ENCODE peak calls at places on chromosome 19, in five cellular contexts. C is colonic mucosa, F is suprapubic skin, R is bronchial epithelial cell, S is right atrium auricular region. Z is an unnamed sample.
A peak's percentile ranks its signal among the peaks of the same experiment; 100 is the strongest.

GRCh38 chr19:36916991-36917390 is 859 bp downstream of the ZNF568 start:
- DNase-seq in C (no peak), F (no peak), R (peak; percentile 20), S (no peak), Z (no peak)

GRCh38 chr19:47253467-47253881 is 2.9 kb upstream of the CCDC9 start:
- DNase-seq in C (no peak), F (no peak), R (peak; percentile 90), S (no peak), Z (no peak)

GRCh38 chr19:57632987-57633831 is at the start of gene ZNF211:
- DNase-seq in C (peak; percentile 95), F (peak; percentile 93), R (peak; percentile 87), S (peak; percentile 95), Z (peak; percentile 81)

GRCh38 chr19:9945319-9945966 is 9.1 kb upstream of the OLFM2 start:
- DNase-seq in C (peak; percentile 65), F (peak; percentile 92), R (peak; percentile 81), S (peak; percentile 90), Z (no peak)

GRCh38 chr19:42480335-42481095 is 37.8 kb upstream of the CXCL17 start:
- DNase-seq in C (no peak), F (no peak), R (peak; percentile 73), S (no peak), Z (no peak)

GRCh38 chr19:10230904-10231623 is at the start of gene S1PR2:
- DNase-seq in C (peak; percentile 78), F (peak; percentile 90), R (no peak), S (peak; percentile 80), Z (peak; percentile 64)

GRCh38 chr19:14425696-14426138 is 6.6 kb upstream of the DDX39A start:
- DNase-seq in C (no peak), F (no peak), R (no peak), S (no peak), Z (no peak)

GRCh38 chr19:29467824-29468401 is 57.9 kb upstream of the VSTM2B start:
- DNase-seq in C (no peak), F (no peak), R (peak; percentile 5), S (no peak), Z (no peak)

GRCh38 chr19:35529241-35530218 is 1.4 kb upstream of the SBSN start:
- DNase-seq in C (no peak), F (no peak), R (peak; percentile 12), S (no peak), Z (no peak)

GRCh38 chr19:55305491-55305890 is 19.6 kb downstream of the TMEM150B start:
- DNase-seq in C (peak; percentile 40), F (no peak), R (peak; percentile 26), S (no peak), Z (peak; percentile 30)

GRCh38 chr19:17540174-17540573 is 15.3 kb upstream of the COLGALT1 start:
- DNase-seq in C (no peak), F (no peak), R (no peak), S (no peak), Z (no peak)

GRCh38 chr19:29376855-29377354 is 148.9 kb upstream of the VSTM2B start:
- DNase-seq in C (peak; percentile 13), F (no peak), R (no peak), S (peak; percentile 16), Z (no peak)

GRCh38 chr19:44553478-44554171 is 24.1 kb upstream of the CEACAM20 start:
- DNase-seq in C (no peak), F (no peak), R (peak; percentile 96), S (peak; percentile 34), Z (no peak)

GRCh38 chr19:16384688-16385087 is 60.1 kb downstream of the KLF2 start:
- DNase-seq in C (no peak), F (no peak), R (no peak), S (no peak), Z (no peak)

GRCh38 chr19:15286688-15287355 is 45.5 kb downstream of the BRD4 start:
- DNase-seq in C (no peak), F (no peak), R (no peak), S (no peak), Z (no peak)

GRCh38 chr19:11806354-11807098 is 7.5 kb upstream of the ZNF440 start:
- DNase-seq in C (no peak), F (no peak), R (no peak), S (no peak), Z (no peak)

GRCh38 chr19:14550201-14550754 is 20.9 kb downstream of the TECR start:
- DNase-seq in C (peak; percentile 88), F (no peak), R (peak; percentile 72), S (no peak), Z (no peak)

GRCh38 chr19:6802336-6803035 is 30.0 kb downstream of the VAV1 start:
- DNase-seq in C (peak; percentile 42), F (peak; percentile 78), R (peak; percentile 64), S (peak; percentile 59), Z (peak; percentile 64)

GRCh38 chr19:18385359-18385674 is 641 bp upstream of the GDF15 start:
- DNase-seq in C (no peak), F (no peak), R (peak; percentile 49), S (no peak), Z (no peak)

GRCh38 chr19:48290341-48290922 is 20.6 kb downstream of the ZNF114 start:
- DNase-seq in C (no peak), F (no peak), R (peak; percentile 30), S (no peak), Z (no peak)

GRCh38 chr19:48588670-48589399 is 17.7 kb upstream of the SPACA4 start:
- DNase-seq in C (peak; percentile 97), F (peak; percentile 95), R (peak; percentile 96), S (peak; percentile 88), Z (peak; percentile 84)

GRCh38 chr19:5397804-5398692 is 57.2 kb upstream of the ZNRF4 start:
- DNase-seq in C (no peak), F (no peak), R (no peak), S (no peak), Z (no peak)

GRCh38 chr19:4914736-4915501 is 5.6 kb downstream of the UHRF1 start:
- DNase-seq in C (peak; percentile 93), F (no peak), R (peak; percentile 87), S (no peak), Z (no peak)

GRCh38 chr19:13039211-13039789 is 44.0 kb downstream of the NFIX start:
- DNase-seq in C (no peak), F (no peak), R (no peak), S (no peak), Z (no peak)

GRCh38 chr19:13037718-13038117 is 42.4 kb downstream of the NFIX start:
- DNase-seq in C (no peak), F (no peak), R (no peak), S (no peak), Z (no peak)

GRCh38 chr19:13040232-13040915 is 45.1 kb downstream of the NFIX start:
- DNase-seq in C (no peak), F (no peak), R (no peak), S (no peak), Z (no peak)

GRCh38 chr19:13037161-13037560 is 41.9 kb downstream of the NFIX start:
- DNase-seq in C (no peak), F (no peak), R (peak; percentile 84), S (no peak), Z (no peak)

GRCh38 chr19:13038306-13039210 is 43.3 kb downstream of the NFIX start:
- DNase-seq in C (no peak), F (no peak), R (no peak), S (no peak), Z (no peak)
- TF ChIP-seq CTCF in C (no peak), F (no peak), R (no peak), S (no peak), Z (no peak)

GRCh38 chr19:40445006-40445312 is 824 bp upstream of the SERTAD3 start:
- DNase-seq in C (no peak), F (no peak), R (no peak), S (no peak), Z (no peak)

GRCh38 chr19:40443131-40443929 is 805 bp downstream of the SERTAD3 start:
- DNase-seq in C (peak; percentile 99), F (peak; percentile 100), R (peak; percentile 96), S (peak; percentile 100), Z (peak; percentile 96)

GRCh38 chr19:40445637-40445944 is 1.5 kb upstream of the SERTAD3 start:
- DNase-seq in C (no peak), F (no peak), R (no peak), S (no peak), Z (no peak)

GRCh38 chr19:40443930-40444180 is 280 bp downstream of the SERTAD3 start:
- DNase-seq in C (no peak), F (no peak), R (no peak), S (no peak), Z (no peak)

DNA sequence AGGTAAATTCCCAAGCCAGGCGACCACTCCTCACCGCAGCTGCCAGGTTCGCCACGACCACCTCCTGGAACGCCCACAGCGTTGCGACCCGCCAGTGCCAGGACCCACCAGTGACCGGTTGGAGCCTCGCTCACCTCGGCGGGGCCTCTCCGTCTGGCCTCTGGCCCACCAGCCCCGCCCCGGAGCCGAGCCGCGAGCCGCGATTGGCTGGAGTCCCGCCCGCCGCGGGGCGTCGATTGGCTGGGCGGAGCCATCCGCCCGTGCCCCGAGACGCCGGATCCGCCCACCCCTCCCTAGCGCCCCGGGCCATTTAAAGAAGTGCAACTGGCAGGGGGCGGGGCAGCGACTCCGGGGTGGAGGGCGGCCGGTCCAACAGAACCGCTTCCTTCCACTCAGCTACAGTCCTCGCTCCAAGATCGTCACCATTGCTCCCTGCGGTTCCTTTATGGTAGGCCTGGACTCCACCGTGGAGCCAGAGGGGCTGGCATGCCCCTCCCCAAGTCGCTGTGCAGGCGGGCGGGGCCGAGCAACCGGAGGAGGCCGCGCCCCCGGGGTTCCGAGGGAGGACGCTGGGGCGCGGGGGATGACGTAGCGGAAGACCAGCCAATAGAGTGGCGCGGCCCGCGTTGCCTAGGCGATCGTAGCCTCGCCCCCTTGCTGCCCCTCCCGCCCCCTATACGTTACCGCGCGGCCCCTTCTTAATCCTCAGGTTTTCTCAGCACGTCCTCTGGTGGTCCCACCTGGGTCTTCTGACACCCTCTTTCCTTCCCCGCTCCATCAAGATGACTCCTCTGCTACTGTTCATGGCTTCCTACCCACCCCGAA is at the start of gene SERTAD3:
- DNase-seq in C (peak; percentile 98), F (peak; percentile 99), R (peak; percentile 78), S (peak; percentile 98), Z (peak; percentile 98)
- TF ChIP-seq CTCF in C (no peak), F (peak; percentile 11), R (no peak), S (no peak), Z (no peak)

GRCh38 chr19:1921326-1921725 is 16.1 kb downstream of the ADAT3 start:
- DNase-seq in C (no peak), F (no peak), R (no peak), S (no peak), Z (no peak)
- TF ChIP-seq CTCF in C (no peak), F (no peak), R (no peak), S (no peak), Z (no peak)

GRCh38 chr19:796692-797527 is at the start of gene PTBP1:
- DNase-seq in C (peak; percentile 100), F (peak; percentile 100), R (peak; percentile 100), S (peak; percentile 100), Z (peak; percentile 97)
- TF ChIP-seq CTCF in C (no peak), F (no peak), R (no peak), S (no peak), Z (no peak)